ENCODE peak calls at places on chromosomes 7 and 10, in six cellular contexts. S is mucosa of descending colon, U is AG04450, P is fibroblast of lung, Q is Caco-2, L is neural progenitor cell. I is an unnamed sample.
A peak's percentile ranks its signal among the peaks of the same experiment; 100 is the strongest.

GRCh38 chr10:132897516-132898381 is 44.6 kb downstream of the CFAP46 start:
- DNase-seq in S (no peak), U (no peak), P (no peak), Q (no peak), L (no peak), I (peak; percentile 6)

GRCh38 chr10:47038881-47039557 is 127.8 kb downstream of the PTPN20 start:
- DNase-seq in S (no peak), U (no peak), P (no peak), Q (peak; percentile 64), L (peak; percentile 29), I (no peak)

GRCh38 chr7:26198133-26198780 is 2.3 kb downstream of the HNRNPA2B1 start:
- DNase-seq in S (peak; percentile 67), U (no peak), P (peak; percentile 55), Q (no peak), L (peak; percentile 30), I (no peak)

GRCh38 chr10:124983321-124983720 is 41.4 kb downstream of the ZRANB1 start:
- DNase-seq in S (no peak), U (no peak), P (no peak), Q (no peak), L (no peak), I (no peak)

GRCh38 chr10:95864906-95865813 is 42.6 kb upstream of the CC2D2B start:
- DNase-seq in S (peak; percentile 35), U (peak; percentile 63), P (peak; percentile 87), Q (peak; percentile 64), L (peak; percentile 72), I (peak; percentile 6)

GRCh38 chr10:127150136-127150535 is 46.3 kb downstream of the INSYN2A start:
- DNase-seq in S (no peak), U (no peak), P (peak; percentile 46), Q (no peak), L (no peak), I (no peak)

GRCh38 chr10:47090903-47091302 is 179.7 kb downstream of the PTPN20 start:
- DNase-seq in S (no peak), U (no peak), P (no peak), Q (no peak), L (peak; percentile 17), I (no peak)

GRCh38 chr7:123717689-123718088 is 31.1 kb downstream of the WASL start:
- DNase-seq in S (no peak), U (no peak), P (no peak), Q (no peak), L (no peak), I (no peak)

GRCh38 chr10:51657481-51657880 is 41.9 kb downstream of the CSTF2T start:
- DNase-seq in S (no peak), U (no peak), P (no peak), Q (no peak), L (no peak), I (no peak)

GRCh38 chr7:41451826-41452225 is 251.1 kb downstream of the INHBA start:
- DNase-seq in S (no peak), U (no peak), P (peak; percentile 8), Q (no peak), L (no peak), I (no peak)

GRCh38 chr10:119364941-119365340 is 157.6 kb downstream of the GRK5 start:
- DNase-seq in S (no peak), U (no peak), P (peak; percentile 44), Q (no peak), L (no peak), I (no peak)

GRCh38 chr7:111301891-111302290 is 211.0 kb downstream of the LRRN3 start:
- DNase-seq in S (no peak), U (no peak), P (no peak), Q (no peak), L (no peak), I (no peak)

GRCh38 chr7:12715372-12716133 is 28.1 kb downstream of the ARL4A start:
- DNase-seq in S (peak; percentile 76), U (peak; percentile 87), P (peak; percentile 99), Q (peak; percentile 49), L (peak; percentile 94), I (no peak)

GRCh38 chr10:59829024-59829423 is 75.8 kb upstream of the MRLN start:
- DNase-seq in S (no peak), U (no peak), P (no peak), Q (no peak), L (no peak), I (no peak)

GRCh38 chr10:47143072-47143471 is 156.9 kb upstream of the GDF10 start:
- DNase-seq in S (no peak), U (no peak), P (no peak), Q (no peak), L (no peak), I (no peak)

GRCh38 chr7:135169141-135169935 is 1.2 kb downstream of the CYREN start:
- DNase-seq in S (peak; percentile 58), U (no peak), P (no peak), Q (peak; percentile 60), L (peak; percentile 46), I (peak; percentile 35)

GRCh38 chr10:86229811-86230409 is 136.7 kb downstream of the GRID1 start:
- DNase-seq in S (no peak), U (no peak), P (no peak), Q (no peak), L (no peak), I (no peak)

DNA sequence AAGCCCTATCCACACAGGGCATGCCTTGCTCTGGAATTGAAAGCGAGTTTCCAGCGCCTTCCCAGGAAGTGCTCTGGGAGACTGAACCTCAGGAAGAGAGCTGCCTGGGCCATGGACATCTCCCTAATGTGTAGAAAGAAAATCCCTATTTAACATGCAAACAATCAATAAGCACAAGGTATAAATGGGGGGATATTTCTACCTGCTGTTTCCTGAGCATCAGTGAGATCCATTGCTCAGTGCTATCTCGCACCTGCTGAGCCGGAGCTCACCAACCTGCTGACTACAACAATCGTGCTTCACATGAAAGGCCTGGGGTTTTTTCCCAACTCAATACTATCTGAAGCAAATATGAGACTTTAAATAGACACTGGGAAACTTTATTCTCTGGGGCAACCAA is 584.0 kb downstream of the GLRX3 start:
- DNase-seq in S (no peak), U (no peak), P (no peak), Q (no peak), L (no peak), I (no peak)
- H3K9me3 ChIP-seq in S (no peaks in the 10 kb centered on the region), U (peaks cover 67% of the 10 kb centered on the region), P (no peaks in the 10 kb centered on the region), Q (no peaks in the 10 kb centered on the region), L (no peaks in the 10 kb centered on the region), I (no peaks in the 10 kb centered on the region)

GRCh38 chr7:70579397-70580097 is 552.4 kb upstream of the GALNT17 start:
- DNase-seq in S (no peak), U (no peak), P (no peak), Q (no peak), L (no peak), I (no peak)

GRCh38 chr7:70582921-70583895 is 548.7 kb upstream of the GALNT17 start:
- DNase-seq in S (no peak), U (no peak), P (no peak), Q (no peak), L (peak; percentile 45), I (no peak)

GRCh38 chr7:70578131-70578530 is 553.8 kb upstream of the GALNT17 start:
- DNase-seq in S (no peak), U (no peak), P (no peak), Q (no peak), L (no peak), I (no peak)

GRCh38 chr7:70583965-70584883 is 547.7 kb upstream of the GALNT17 start:
- DNase-seq in S (no peak), U (no peak), P (no peak), Q (no peak), L (no peak), I (no peak)

GRCh38 chr7:70580161-70580560 is 551.8 kb upstream of the GALNT17 start:
- DNase-seq in S (no peak), U (no peak), P (no peak), Q (no peak), L (no peak), I (no peak)
- H3K9me3 ChIP-seq in S (no peaks in the 10 kb centered on the region), U (no peaks in the 10 kb centered on the region), P (no peaks in the 10 kb centered on the region), Q (no peaks in the 10 kb centered on the region), L (no peaks in the 10 kb centered on the region), I (no peaks in the 10 kb centered on the region)

GRCh38 chr7:138513344-138513871 is 53.3 kb downstream of the TRIM24 start:
- DNase-seq in S (no peak), U (no peak), P (no peak), Q (no peak), L (no peak), I (no peak)
- H3K9me3 ChIP-seq in S (no peaks in the 10 kb centered on the region), U (no peaks in the 10 kb centered on the region), P (no peaks in the 10 kb centered on the region), Q (peaks cover 14% of the 10 kb centered on the region), L (no peaks in the 10 kb centered on the region), I (no peaks in the 10 kb centered on the region)

DNA sequence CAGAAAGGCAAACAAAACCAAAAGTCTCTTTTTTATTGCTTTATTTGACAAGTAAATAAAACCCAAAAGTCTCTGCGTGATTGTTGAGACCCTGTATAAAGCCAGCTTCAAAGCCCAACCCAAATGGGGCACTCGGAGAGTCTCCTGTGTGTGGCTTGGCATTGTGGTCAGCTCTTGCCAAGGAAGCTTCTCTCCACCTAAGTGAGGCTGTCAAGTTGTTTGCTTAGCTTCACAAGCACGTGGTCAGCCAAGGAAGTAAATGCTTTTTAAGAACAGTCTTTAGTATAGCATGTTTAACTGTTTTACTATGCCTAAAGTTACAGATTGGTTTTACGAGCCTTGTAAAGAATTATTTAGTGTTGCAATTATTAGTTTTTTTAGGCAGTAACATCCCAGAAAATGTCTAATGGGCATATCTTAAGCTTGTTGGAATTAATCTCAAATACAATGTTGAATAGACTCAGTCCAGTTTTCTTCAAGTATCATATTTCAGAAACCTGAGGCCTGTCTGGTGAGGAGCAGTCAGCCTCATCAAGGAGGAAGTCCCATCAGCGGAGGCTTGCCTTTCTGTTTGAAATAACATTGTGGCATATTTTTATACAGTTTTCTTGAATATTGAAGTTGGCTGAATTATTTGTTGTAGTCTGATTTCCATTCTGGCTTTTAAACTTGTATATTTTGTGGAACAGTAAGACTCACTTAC is 144.3 kb downstream of the ANKRD30A start:
- DNase-seq in S (no peak), U (no peak), P (no peak), Q (no peak), L (no peak), I (no peak)
- H3K9me3 ChIP-seq in S (peaks cover 60% of the 10 kb centered on the region), U (peaks cover 14% of the 10 kb centered on the region), P (no peaks in the 10 kb centered on the region), Q (peaks cover 3% of the 10 kb centered on the region), L (peaks cover 11% of the 10 kb centered on the region), I (no peaks in the 10 kb centered on the region)

GRCh38 chr7:19834566-19834965 is 61.1 kb upstream of the TMEM196 start:
- DNase-seq in S (no peak), U (no peak), P (no peak), Q (no peak), L (no peak), I (no peak)
- H3K9me3 ChIP-seq in S (no peaks in the 10 kb centered on the region), U (no peaks in the 10 kb centered on the region), P (no peaks in the 10 kb centered on the region), Q (peaks cover 14% of the 10 kb centered on the region), L (no peaks in the 10 kb centered on the region), I (no peaks in the 10 kb centered on the region)

DNA sequence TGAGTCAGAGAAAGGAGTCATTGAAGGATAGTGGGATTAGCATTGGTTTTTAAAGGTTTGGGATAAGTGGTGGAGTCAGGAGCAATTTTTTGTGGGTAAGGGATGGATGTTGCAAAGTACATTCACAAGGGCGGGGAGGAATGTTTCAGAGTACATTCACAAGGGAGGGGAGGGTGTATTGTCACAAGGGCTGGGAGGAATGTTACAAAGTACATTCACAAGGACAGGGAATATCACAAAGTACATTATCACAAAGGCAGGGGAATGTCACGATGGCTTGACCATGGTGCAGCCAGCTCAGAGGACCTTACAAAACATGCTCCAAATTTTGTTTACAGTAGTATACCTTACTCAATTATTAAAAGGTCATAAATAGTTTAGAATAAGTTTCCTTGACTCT is 30.3 kb downstream of the C1GALT1 start:
- DNase-seq in S (no peak), U (no peak), P (no peak), Q (peak; percentile 34), L (peak; percentile 32), I (no peak)
- H3K9me3 ChIP-seq in S (no peaks in the 10 kb centered on the region), U (no peaks in the 10 kb centered on the region), P (no peaks in the 10 kb centered on the region), Q (peaks cover 3% of the 10 kb centered on the region), L (no peaks in the 10 kb centered on the region), I (no peaks in the 10 kb centered on the region)